ENCODE peak calls at places on chromosomes 7 and 10, in six cellular contexts. C is stimulated activated CD8-positive, alpha-beta memory T cell treated with anti-CD3 and anti-CD28 coated beads, Interleukin-15, amount 100 ng/mL, for 24 hours; J is mesothelial cell of epicardium; K is substantia nigra; V is COR-L47; H is ELR. G is an unnamed sample.

GRCh38 chr7:116249969-116250553 is 39.7 kb downstream of the TES start:
- DNase-seq in C (no peak), J (no peak), K (peak), V (peak), H (peak), G (no peak)

GRCh38 chr10:129742742-129743550 is 221.1 kb downstream of the EBF3 start:
- DNase-seq in C (no peak), J (no peak), K (no peak), V (no peak), H (no peak), G (no peak)

GRCh38 chr7:13181221-13181620 is 493.8 kb downstream of the ARL4A start:
- DNase-seq in C (no peak), J (no peak), K (peak), V (peak), H (peak), G (no peak)

GRCh38 chr7:140033779-140034363 is 28.9 kb downstream of the PARP12 start:
- DNase-seq in C (no peak), J (no peak), K (no peak), V (no peak), H (no peak), G (no peak)

GRCh38 chr10:101358706-101359300 is 4.8 kb downstream of the BTRC start:
- DNase-seq in C (no peak), J (no peak), K (no peak), V (no peak), H (peak), G (no peak)

GRCh38 chr10:62437696-62438095 is 63.5 kb downstream of the ZNF365 start:
- DNase-seq in C (no peak), J (no peak), K (no peak), V (peak), H (peak), G (peak)

GRCh38 chr7:42283553-42283952 is 46.5 kb upstream of the GLI3 start:
- DNase-seq in C (no peak), J (no peak), K (no peak), V (no peak), H (peak), G (no peak)

GRCh38 chr10:16965740-16966447 is 148.7 kb upstream of the RSU1 start:
- DNase-seq in C (no peak), J (no peak), K (no peak), V (no peak), H (peak), G (peak)

GRCh38 chr7:79281406-79281805 is 172.1 kb downstream of the MAGI2 start:
- DNase-seq in C (no peak), J (no peak), K (no peak), V (no peak), H (peak), G (no peak)

GRCh38 chr7:25638042-25638441 is 409.8 kb upstream of the NPVF start:
- DNase-seq in C (no peak), J (no peak), K (no peak), V (no peak), H (no peak), G (no peak)

GRCh38 chr10:115558252-115558651 is 465.1 kb downstream of the ATRNL1 start:
- DNase-seq in C (no peak), J (no peak), K (no peak), V (no peak), H (no peak), G (no peak)

GRCh38 chr7:20141666-20142065 is 75.5 kb downstream of the MACC1 start:
- DNase-seq in C (no peak), J (no peak), K (no peak), V (peak), H (no peak), G (no peak)

GRCh38 chr10:124213471-124213870 is 120.1 kb upstream of the CHST15 start:
- DNase-seq in C (no peak), J (no peak), K (no peak), V (no peak), H (peak), G (no peak)

GRCh38 chr10:29555091-29555745 is 79.6 kb downstream of the SVIL start:
- DNase-seq in C (no peak), J (no peak), K (no peak), V (no peak), H (peak), G (no peak)

GRCh38 chr7:85065306-85065705 is 121.5 kb downstream of the SEMA3D start:
- DNase-seq in C (no peak), J (no peak), K (no peak), V (no peak), H (no peak), G (no peak)

GRCh38 chr7:51927738-51928137 is 611.1 kb upstream of the COBL start:
- DNase-seq in C (no peak), J (no peak), K (no peak), V (no peak), H (no peak), G (no peak)

GRCh38 chr10:33273295-33274002 is 61.0 kb downstream of the NRP1 start:
- DNase-seq in C (no peak), J (no peak), K (peak), V (peak), H (peak), G (peak)

GRCh38 chr7:84735021-84735420 is 451.8 kb downstream of the SEMA3D start:
- DNase-seq in C (no peak), J (no peak), K (no peak), V (no peak), H (peak), G (no peak)

GRCh38 chr7:95199779-95200558 is 124.4 kb downstream of the PON1 start:
- DNase-seq in C (no peak), J (peak), K (peak), V (peak), H (peak), G (no peak)

GRCh38 chr10:112768121-112768520 is 181.9 kb upstream of the TCF7L2 start:
- DNase-seq in C (no peak), J (no peak), K (no peak), V (no peak), H (no peak), G (no peak)

GRCh38 chr7:132028144-132028920 is 471.9 kb upstream of the PODXL start:
- DNase-seq in C (no peak), J (no peak), K (no peak), V (no peak), H (no peak), G (no peak)

GRCh38 chr7:121994625-121995410 is 121.9 kb downstream of the PTPRZ1 start:
- DNase-seq in C (no peak), J (peak), K (peak), V (peak), H (peak), G (peak)

GRCh38 chr10:4183761-4184261 is 398.8 kb upstream of the KLF6 start:
- DNase-seq in C (no peak), J (no peak), K (no peak), V (no peak), H (peak), G (no peak)

GRCh38 chr7:2006231-2006771 is 226.4 kb downstream of the MAD1L1 start:
- DNase-seq in C (no peak), J (peak), K (no peak), V (no peak), H (no peak), G (no peak)

G was measured in NCI-H1048.